ENCODE peak calls at places on chromosome 13, in ten cellular contexts. Q, L, X, R, C, D, O, E, K and N are unnamed samples. For H3K4me1, the result is how much of the 10 kb centered on the place peaks cover.

GRCh38 chr13:111978536-111978935 is 88.4 kb upstream of the SOX1 start:
- DNase-seq in Q (no peak), L (no peak), X (no peak), R (no peak), C (no peak), D (no peak), O (no peak), E (no peak), K (no peak), N (no peak)

GRCh38 chr13:46469064-46469463 is 82.0 kb upstream of the RUBCNL start:
- DNase-seq in Q (no peak), L (no peak), X (no peak), R (no peak), C (no peak), D (no peak), O (no peak), E (no peak), K (no peak), N (peak)

GRCh38 chr13:27172495-27172842 is 858 bp upstream of the USP12 start:
- DNase-seq in Q (no peak), L (no peak), X (peak), R (no peak), C (no peak), D (no peak), O (no peak), E (no peak), K (no peak), N (no peak)

GRCh38 chr13:98540476-98540875 is 36.4 kb downstream of the STK24 start:
- DNase-seq in Q (no peak), L (no peak), X (no peak), R (peak), C (no peak), D (no peak), O (no peak), E (no peak), K (no peak), N (no peak)

GRCh38 chr13:95627590-95627989 is 16.9 kb downstream of the DZIP1 start:
- DNase-seq in Q (no peak), L (no peak), X (peak), R (no peak), C (no peak), D (no peak), O (no peak), E (no peak), K (no peak), N (no peak)

GRCh38 chr13:40377783-40378182 is 288.7 kb downstream of the FOXO1 start:
- DNase-seq in Q (no peak), L (no peak), X (no peak), R (no peak), C (no peak), D (no peak), O (no peak), E (no peak), K (no peak), N (no peak)

GRCh38 chr13:106534844-106535551 is 464 bp downstream of the EFNB2 start:
- DNase-seq in Q (peak), L (peak), X (peak), R (peak), C (no peak), D (peak), O (no peak), E (peak), K (peak), N (no peak)

GRCh38 chr13:48909088-48909389 is 66.7 kb upstream of the FNDC3A start:
- DNase-seq in Q (no peak), L (peak), X (no peak), R (peak), C (no peak), D (no peak), O (peak), E (peak), K (no peak), N (peak)

GRCh38 chr13:113802761-113803160 is 43.7 kb downstream of the TMEM255B start:
- DNase-seq in Q (no peak), L (no peak), X (no peak), R (peak), C (no peak), D (peak), O (no peak), E (no peak), K (no peak), N (no peak)

GRCh38 chr13:30718661-30719520 is 16.5 kb upstream of the ALOX5AP start:
- DNase-seq in Q (no peak), L (no peak), X (peak), R (no peak), C (peak), D (no peak), O (no peak), E (no peak), K (no peak), N (no peak)

DNA sequence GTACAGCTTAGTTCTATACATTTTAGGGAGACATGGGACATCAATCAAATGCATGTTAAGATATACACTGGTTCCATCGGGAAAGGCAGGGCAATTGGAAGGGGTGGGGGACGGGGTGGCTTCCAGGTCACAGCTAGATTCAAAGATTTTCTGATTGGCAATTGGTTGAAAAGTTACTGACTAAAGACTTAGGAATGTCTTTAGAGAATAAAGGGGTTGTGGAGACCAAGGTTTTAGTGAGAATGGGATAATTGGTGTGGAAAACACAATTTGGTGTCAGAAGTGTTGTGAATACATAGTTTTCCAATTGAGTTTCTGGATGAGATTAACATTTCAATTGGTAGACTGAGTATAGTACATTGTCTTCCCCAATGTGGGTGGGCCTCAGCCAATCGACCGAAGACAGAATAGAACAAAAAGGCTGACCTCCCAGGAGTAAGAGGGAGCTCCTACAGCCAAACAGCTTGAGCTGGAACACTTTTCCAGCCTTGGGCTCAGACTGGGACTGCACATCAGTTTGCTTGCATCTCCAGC is 988 bp upstream of the CCDC169 start:
- DNase-seq in Q (no peak), L (no peak), X (no peak), R (peak), C (no peak), D (no peak), O (no peak), E (no peak), K (no peak), N (no peak)
- H3K4me3 ChIP-seq in Q (peak), L (no peak), X (no peak), R (peak), C (no peak), D (no peak), O (peak), E (no peak), K (no peak), N (no peak)

DNA sequence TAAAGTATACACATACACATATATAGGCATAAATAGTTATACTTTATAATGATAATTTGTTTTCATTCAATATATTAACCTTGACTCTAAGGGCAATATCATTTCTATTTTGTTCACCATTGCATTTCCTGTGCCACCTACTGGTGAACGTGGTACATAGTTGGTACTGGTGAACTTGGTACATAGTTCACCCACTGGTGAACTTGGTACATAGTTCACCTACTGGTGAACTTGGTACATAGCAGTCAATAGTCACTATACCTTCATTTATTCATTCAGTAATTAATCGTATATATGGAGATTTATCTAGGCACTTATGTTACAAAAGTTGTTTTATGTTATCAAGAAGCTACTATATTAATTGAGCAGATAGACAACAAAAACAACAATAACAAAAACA is 172.6 kb upstream of the ATXN8OS start:
- DNase-seq in Q (no peak), L (no peak), X (no peak), R (no peak), C (peak), D (no peak), O (no peak), E (no peak), K (no peak), N (no peak)
- TF ChIP-seq POLR2A in Q (no peak), L (no peak), X (no peak), R (no peak), C (no peak), D (no peak), O (no peak), E (no peak), K (no peak), N (no peak)

DNA sequence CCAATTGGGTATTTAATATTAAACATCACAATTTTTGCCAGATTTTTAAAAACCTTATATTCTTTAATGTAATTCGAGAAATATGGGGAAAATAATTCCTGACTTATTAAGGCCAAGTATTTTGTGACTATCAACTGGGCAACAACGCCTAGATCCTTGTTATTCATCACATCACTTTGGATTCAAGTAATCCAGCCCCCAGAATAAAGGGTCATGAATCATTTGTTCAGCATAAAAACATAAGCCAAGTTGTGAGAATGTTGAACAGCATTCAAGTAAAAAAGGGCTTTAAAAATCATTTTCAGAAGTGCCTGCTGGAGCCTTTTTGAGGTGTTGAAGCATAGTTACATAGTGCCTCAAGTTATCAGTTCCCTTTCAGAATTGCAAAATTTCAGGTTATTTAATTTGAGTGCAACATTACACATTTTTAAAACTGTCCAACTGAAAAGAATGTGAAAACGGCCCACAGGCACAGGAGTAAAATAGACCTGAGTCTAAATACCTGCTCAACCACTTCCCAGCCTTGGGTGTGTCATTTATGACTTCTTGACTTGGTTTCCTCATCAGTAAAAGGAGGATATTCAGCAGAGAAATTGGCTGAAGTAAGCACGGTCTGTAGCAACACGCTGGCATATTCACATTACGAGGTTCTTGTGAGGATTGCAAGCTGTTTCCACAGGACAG is 56.4 kb downstream of the MBNL2 start:
- DNase-seq in Q (no peak), L (no peak), X (no peak), R (no peak), C (no peak), D (no peak), O (no peak), E (no peak), K (no peak), N (no peak)
- H3K4me1 ChIP-seq in Q (under half), L (under half), X (under half), R (half or more), C (half or more), D (under half), O (under half), E (under half), K (under half), N (under half)

GRCh38 chr13:94324409-94325147 is 154.9 kb downstream of the DCT start:
- DNase-seq in Q (no peak), L (no peak), X (no peak), R (no peak), C (no peak), D (no peak), O (no peak), E (no peak), K (no peak), N (no peak)

GRCh38 chr13:94325148-94325528 is 154.3 kb downstream of the DCT start:
- DNase-seq in Q (no peak), L (no peak), X (no peak), R (no peak), C (no peak), D (no peak), O (no peak), E (no peak), K (no peak), N (no peak)

GRCh38 chr13:94322925-94323324 is 156.6 kb downstream of the DCT start:
- DNase-seq in Q (no peak), L (no peak), X (no peak), R (no peak), C (no peak), D (no peak), O (no peak), E (no peak), K (no peak), N (no peak)

GRCh38 chr13:94325660-94326059 is 153.8 kb downstream of the DCT start:
- DNase-seq in Q (no peak), L (no peak), X (peak), R (no peak), C (no peak), D (no peak), O (no peak), E (no peak), K (peak), N (no peak)

GRCh38 chr13:94323746-94324408 is 155.6 kb downstream of the DCT start:
- DNase-seq in Q (no peak), L (no peak), X (no peak), R (no peak), C (no peak), D (no peak), O (no peak), E (no peak), K (no peak), N (no peak)
- H3K4me3 ChIP-seq in Q (no peak), L (no peak), X (no peak), R (no peak), C (no peak), D (no peak), O (no peak), E (no peak), K (no peak), N (no peak)

GRCh38 chr13:99982741-99983400 is 1.3 kb downstream of the ZIC2 start:
- DNase-seq in Q (no peak), L (no peak), X (no peak), R (no peak), C (no peak), D (no peak), O (no peak), E (no peak), K (no peak), N (no peak)

GRCh38 chr13:99980201-99981114 is 1.1 kb upstream of the ZIC2 start:
- DNase-seq in Q (peak), L (peak), X (peak), R (no peak), C (peak), D (peak), O (peak), E (peak), K (no peak), N (peak)

GRCh38 chr13:99982021-99982740 is 597 bp downstream of the ZIC2 start:
- DNase-seq in Q (no peak), L (no peak), X (no peak), R (no peak), C (no peak), D (peak), O (no peak), E (no peak), K (no peak), N (no peak)

GRCh38 chr13:99979453-99980200 is 2.0 kb upstream of the ZIC2 start:
- DNase-seq in Q (peak), L (no peak), X (no peak), R (no peak), C (no peak), D (no peak), O (peak), E (no peak), K (no peak), N (no peak)

GRCh38 chr13:99981115-99982020 is at the start of gene ZIC2:
- DNase-seq in Q (peak), L (peak), X (no peak), R (no peak), C (peak), D (peak), O (no peak), E (no peak), K (no peak), N (no peak)
- TF ChIP-seq POLR2A in Q (no peak), L (no peak), X (no peak), R (no peak), C (peak), D (no peak), O (no peak), E (no peak), K (no peak), N (no peak)

DNA sequence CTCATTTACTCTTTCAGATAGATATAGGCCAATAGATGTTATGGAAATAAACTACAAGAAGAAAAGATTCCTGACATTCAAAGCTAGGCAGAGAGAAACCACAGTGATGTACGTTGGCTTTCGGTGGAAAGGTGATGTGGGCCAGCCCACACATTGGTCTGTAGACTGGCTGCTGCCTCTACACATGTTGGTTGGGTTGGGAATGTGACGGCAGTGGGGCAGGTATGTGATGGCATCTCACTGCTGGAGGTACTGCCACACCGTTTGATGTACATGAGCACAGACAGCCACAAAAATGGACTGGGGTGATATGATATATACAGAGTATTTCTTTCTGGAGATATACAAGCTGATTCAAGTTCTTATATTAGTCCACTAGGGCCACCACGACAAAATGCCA is 69.4 kb downstream of the C13orf42 start:
- DNase-seq in Q (no peak), L (no peak), X (no peak), R (no peak), C (no peak), D (no peak), O (no peak), E (no peak), K (no peak), N (no peak)
- H3K4me1 ChIP-seq in Q (under half), L (under half), X (under half), R (under half), C (under half), D (under half), O (under half), E (under half), K (under half), N (under half)

GRCh38 chr13:34750078-34750703 is 191.9 kb upstream of the NBEA start:
- DNase-seq in Q (peak), L (no peak), X (no peak), R (no peak), C (no peak), D (no peak), O (no peak), E (peak), K (peak), N (no peak)
- H3K4me3 ChIP-seq in Q (peak), L (no peak), X (no peak), R (peak), C (no peak), D (peak), O (peak), E (peak), K (peak), N (peak)

GRCh38 chr13:23375007-23375971 is 58.2 kb downstream of the SACS start:
- DNase-seq in Q (peak), L (peak), X (peak), R (peak), C (peak), D (peak), O (peak), E (peak), K (peak), N (peak)
- TF ChIP-seq POLR2A in Q (peak), L (peak), X (peak), R (no peak), C (peak), D (no peak), O (no peak), E (peak), K (peak), N (peak)